ENCODE peak calls at places on chromosomes 12 and 14, in five cellular contexts. One of them, this sample, is unnamed.

GRCh38 chr14:73787760-73788508 is 63.7 kb upstream of the PTGR2 start:
- DNase-seq in HFFc6: no peak
- DNase-seq in endothelial cell of umbilical vein: peak
- DNase-seq in mesothelial cell of epicardium: no peak
- DNase-seq in BJ: no peak
- DNase-seq in this sample: no peak

GRCh38 chr14:70188292-70188607 is 501 bp downstream of the SLC8A3 start:
- DNase-seq in endothelial cell of umbilical vein: peak
- DNase-seq in BJ: no peak
- DNase-seq in HFFc6: no peak
- DNase-seq in mesothelial cell of epicardium: peak
- DNase-seq in this sample: no peak

GRCh38 chr14:92224348-92224954 is 98.5 kb upstream of the SLC24A4 start:
- DNase-seq in mesothelial cell of epicardium: no peak
- DNase-seq in BJ: no peak
- DNase-seq in endothelial cell of umbilical vein: no peak
- DNase-seq in HFFc6: no peak
- DNase-seq in this sample: no peak

GRCh38 chr14:95515523-95516517 is 630 bp downstream of the SYNE3 start:
- DNase-seq in HFFc6: peak
- DNase-seq in mesothelial cell of epicardium: no peak
- DNase-seq in BJ: no peak
- DNase-seq in endothelial cell of umbilical vein: peak
- DNase-seq in this sample: no peak

GRCh38 chr12:130196827-130197226 is 34.6 kb downstream of the FZD10 start:
- DNase-seq in endothelial cell of umbilical vein: no peak
- DNase-seq in HFFc6: no peak
- DNase-seq in mesothelial cell of epicardium: no peak
- DNase-seq in BJ: no peak
- DNase-seq in this sample: peak

GRCh38 chr12:32501835-32502333 is 102.5 kb downstream of the FGD4 start:
- DNase-seq in endothelial cell of umbilical vein: peak
- DNase-seq in HFFc6: peak
- DNase-seq in mesothelial cell of epicardium: no peak
- DNase-seq in BJ: peak
- DNase-seq in this sample: peak

GRCh38 chr14:24597403-24597802 is 12.1 kb downstream of the GZMH start:
- DNase-seq in mesothelial cell of epicardium: no peak
- DNase-seq in BJ: no peak
- DNase-seq in endothelial cell of umbilical vein: no peak
- DNase-seq in HFFc6: no peak
- DNase-seq in this sample: no peak

GRCh38 chr12:65279387-65280112 is 1.1 kb downstream of the MSRB3 start:
- DNase-seq in HFFc6: no peak
- DNase-seq in mesothelial cell of epicardium: no peak
- DNase-seq in BJ: no peak
- DNase-seq in endothelial cell of umbilical vein: peak
- DNase-seq in this sample: no peak

GRCh38 chr14:63901434-63902085 is 48.8 kb downstream of the SYNE2 start:
- DNase-seq in endothelial cell of umbilical vein: no peak
- DNase-seq in mesothelial cell of epicardium: no peak
- DNase-seq in BJ: peak
- DNase-seq in HFFc6: peak
- DNase-seq in this sample: no peak

GRCh38 chr12:5586201-5586600 is 154.3 kb downstream of the NTF3 start:
- DNase-seq in mesothelial cell of epicardium: no peak
- DNase-seq in endothelial cell of umbilical vein: peak
- DNase-seq in HFFc6: peak
- DNase-seq in BJ: no peak
- DNase-seq in this sample: no peak

GRCh38 chr12:55830601-55831406 is 1.4 kb upstream of the DNAJC14 start:
- DNase-seq in mesothelial cell of epicardium: peak
- DNase-seq in HFFc6: peak
- DNase-seq in endothelial cell of umbilical vein: peak
- DNase-seq in BJ: no peak
- DNase-seq in this sample: peak

GRCh38 chr12:123253606-123254459 is 17.8 kb downstream of the CDK2AP1 start:
- DNase-seq in BJ: no peak
- DNase-seq in mesothelial cell of epicardium: no peak
- DNase-seq in HFFc6: no peak
- DNase-seq in endothelial cell of umbilical vein: no peak
- DNase-seq in this sample: no peak

GRCh38 chr12:123384318-123384993 is 524 bp downstream of the KMT5A start:
- DNase-seq in mesothelial cell of epicardium: peak
- DNase-seq in endothelial cell of umbilical vein: peak
- DNase-seq in HFFc6: no peak
- DNase-seq in BJ: no peak
- DNase-seq in this sample: no peak

GRCh38 chr14:68523326-68523610 is 269.6 kb downstream of the ZFP36L1 start:
- DNase-seq in endothelial cell of umbilical vein: no peak
- DNase-seq in BJ: no peak
- DNase-seq in mesothelial cell of epicardium: no peak
- DNase-seq in HFFc6: no peak
- DNase-seq in this sample: no peak

GRCh38 chr14:64762044-64763034 is 58.1 kb downstream of the PLEKHG3 start:
- DNase-seq in endothelial cell of umbilical vein: peak
- DNase-seq in BJ: no peak
- DNase-seq in HFFc6: peak
- DNase-seq in mesothelial cell of epicardium: peak
- DNase-seq in this sample: peak

GRCh38 chr12:123085730-123086487 is 65.0 kb downstream of the PITPNM2 start:
- DNase-seq in BJ: no peak
- DNase-seq in mesothelial cell of epicardium: no peak
- DNase-seq in HFFc6: no peak
- DNase-seq in endothelial cell of umbilical vein: peak
- DNase-seq in this sample: no peak

GRCh38 chr12:32901553-32901952 is 5.0 kb upstream of the PKP2 start:
- DNase-seq in mesothelial cell of epicardium: no peak
- DNase-seq in endothelial cell of umbilical vein: no peak
- DNase-seq in BJ: no peak
- DNase-seq in HFFc6: no peak
- DNase-seq in this sample: no peak

GRCh38 chr14:54275997-54276396 is 120.8 kb upstream of the CDKN3 start:
- DNase-seq in mesothelial cell of epicardium: no peak
- DNase-seq in BJ: no peak
- DNase-seq in HFFc6: no peak
- DNase-seq in endothelial cell of umbilical vein: no peak
- DNase-seq in this sample: no peak

GRCh38 chr14:77324816-77325745 is 4.2 kb downstream of the GSTZ1 start:
- DNase-seq in endothelial cell of umbilical vein: no peak
- DNase-seq in mesothelial cell of epicardium: no peak
- DNase-seq in BJ: no peak
- DNase-seq in HFFc6: no peak
- DNase-seq in this sample: no peak

GRCh38 chr14:94114589-94115067 is 4.1 kb downstream of the IFI27 start:
- DNase-seq in BJ: no peak
- DNase-seq in HFFc6: no peak
- DNase-seq in endothelial cell of umbilical vein: no peak
- DNase-seq in mesothelial cell of epicardium: no peak
- DNase-seq in this sample: peak

GRCh38 chr12:76860301-76860700 is 18.5 kb downstream of the CSRP2 start:
- DNase-seq in mesothelial cell of epicardium: no peak
- DNase-seq in HFFc6: no peak
- DNase-seq in BJ: no peak
- DNase-seq in endothelial cell of umbilical vein: no peak
- DNase-seq in this sample: no peak

GRCh38 chr12:125125271-125125670 is 60.0 kb downstream of the AACS start:
- DNase-seq in BJ: no peak
- DNase-seq in endothelial cell of umbilical vein: no peak
- DNase-seq in HFFc6: no peak
- DNase-seq in mesothelial cell of epicardium: no peak
- DNase-seq in this sample: no peak

GRCh38 chr12:76080017-76080728 is 4.3 kb downstream of the NAP1L1 start:
- DNase-seq in BJ: no peak
- DNase-seq in mesothelial cell of epicardium: no peak
- DNase-seq in HFFc6: peak
- DNase-seq in endothelial cell of umbilical vein: no peak
- DNase-seq in this sample: no peak

GRCh38 chr14:101810897-101811620 is 49.5 kb downstream of the PPP2R5C start:
- DNase-seq in endothelial cell of umbilical vein: peak
- DNase-seq in HFFc6: peak
- DNase-seq in mesothelial cell of epicardium: no peak
- DNase-seq in BJ: no peak
- DNase-seq in this sample: no peak

GRCh38 chr12:102905229-102905628 is 11.8 kb downstream of the PAH start:
- DNase-seq in endothelial cell of umbilical vein: no peak
- DNase-seq in HFFc6: no peak
- DNase-seq in BJ: no peak
- DNase-seq in mesothelial cell of epicardium: no peak
- DNase-seq in this sample: no peak

GRCh38 chr12:102911320-102911719 is 5.7 kb downstream of the PAH start:
- DNase-seq in mesothelial cell of epicardium: no peak
- DNase-seq in endothelial cell of umbilical vein: no peak
- DNase-seq in HFFc6: no peak
- DNase-seq in BJ: no peak
- DNase-seq in this sample: no peak

GRCh38 chr12:102910137-102910536 is 6.9 kb downstream of the PAH start:
- DNase-seq in endothelial cell of umbilical vein: no peak
- DNase-seq in BJ: no peak
- DNase-seq in mesothelial cell of epicardium: no peak
- DNase-seq in HFFc6: no peak
- DNase-seq in this sample: no peak

GRCh38 chr12:102910792-102911191 is 6.3 kb downstream of the PAH start:
- DNase-seq in mesothelial cell of epicardium: no peak
- DNase-seq in BJ: no peak
- DNase-seq in HFFc6: no peak
- DNase-seq in endothelial cell of umbilical vein: no peak
- DNase-seq in this sample: no peak

GRCh38 chr12:102907918-102908317 is 9.1 kb downstream of the PAH start:
- DNase-seq in BJ: no peak
- DNase-seq in HFFc6: no peak
- DNase-seq in mesothelial cell of epicardium: no peak
- DNase-seq in endothelial cell of umbilical vein: no peak
- DNase-seq in this sample: no peak
- TF ChIP-seq CTCF in BJ: no peak
- TF ChIP-seq CTCF in HFFc6: no peak
- TF ChIP-seq CTCF in mesothelial cell of epicardium: no peak
- TF ChIP-seq CTCF in endothelial cell of umbilical vein: no peak
- TF ChIP-seq CTCF in this sample: no peak

DNA sequence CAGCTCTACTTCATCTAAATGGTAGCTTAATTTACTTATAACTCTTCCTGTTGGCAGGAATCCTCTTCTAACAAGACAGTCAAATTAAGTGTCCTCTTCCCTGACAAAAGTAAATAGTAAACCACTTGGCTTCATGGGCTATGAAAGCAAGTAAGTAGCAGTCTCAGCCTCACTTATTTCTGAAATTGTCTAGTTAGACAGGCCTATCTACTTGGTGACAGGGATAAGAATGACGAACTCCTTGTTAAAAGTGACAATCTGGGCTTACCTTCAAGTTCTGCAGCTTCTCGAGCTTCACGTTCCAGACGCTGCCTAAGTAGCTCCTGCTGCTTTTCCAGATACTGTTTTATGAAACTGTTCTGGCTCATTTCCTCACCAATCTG is 4.7 kb downstream of the ACIN1 start:
- DNase-seq in BJ: no peak
- DNase-seq in endothelial cell of umbilical vein: peak
- DNase-seq in mesothelial cell of epicardium: no peak
- DNase-seq in HFFc6: no peak
- DNase-seq in this sample: no peak
- TF ChIP-seq CTCF in BJ: no peak
- TF ChIP-seq CTCF in endothelial cell of umbilical vein: no peak
- TF ChIP-seq CTCF in mesothelial cell of epicardium: no peak
- TF ChIP-seq CTCF in HFFc6: no peak
- TF ChIP-seq CTCF in this sample: no peak

DNA sequence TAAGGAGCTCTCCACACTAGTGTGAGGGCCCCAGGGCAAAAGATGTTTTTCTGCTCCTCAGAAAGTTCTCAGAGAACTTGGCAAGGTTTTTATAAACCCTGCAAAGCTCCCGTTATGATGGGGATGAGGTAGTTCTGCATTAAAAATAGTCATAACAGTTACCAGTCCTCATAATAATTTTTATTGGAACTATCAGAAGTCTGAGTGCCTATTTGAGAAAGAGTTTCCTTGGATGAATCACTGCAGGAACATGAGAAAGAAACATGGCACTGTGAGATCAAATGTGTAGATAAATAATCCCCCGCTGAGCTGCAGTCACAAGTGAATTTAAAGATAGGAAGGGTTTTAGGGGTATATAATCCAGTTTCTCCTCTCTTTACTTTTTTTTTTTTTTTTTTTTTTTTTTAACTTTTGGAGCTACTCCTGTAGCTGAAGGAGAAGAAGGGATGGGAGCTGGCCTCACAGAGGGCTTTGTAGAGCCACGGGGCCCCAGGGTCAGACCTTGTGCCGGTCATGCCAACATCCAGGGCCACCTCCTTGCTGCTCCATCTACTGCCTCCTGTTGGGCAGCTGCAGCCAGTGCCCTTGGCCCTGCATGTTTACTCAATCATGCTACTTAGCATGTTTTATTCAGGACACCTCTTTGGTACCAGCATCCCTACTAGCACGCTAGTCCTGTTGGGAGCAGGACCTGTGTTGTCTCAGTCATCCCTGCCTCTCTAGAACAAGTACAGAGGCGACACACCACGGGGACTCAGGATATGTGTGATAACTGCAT is 39.5 kb downstream of the EVL start:
- DNase-seq in endothelial cell of umbilical vein: peak
- DNase-seq in HFFc6: peak
- DNase-seq in BJ: peak
- DNase-seq in mesothelial cell of epicardium: no peak
- DNase-seq in this sample: no peak
- TF ChIP-seq CTCF in endothelial cell of umbilical vein: no peak
- TF ChIP-seq CTCF in HFFc6: peak
- TF ChIP-seq CTCF in BJ: no peak
- TF ChIP-seq CTCF in mesothelial cell of epicardium: no peak
- TF ChIP-seq CTCF in this sample: peak

GRCh38 chr14:100022772-100023451 is 42.3 kb upstream of the EVL start:
- DNase-seq in HFFc6: no peak
- DNase-seq in endothelial cell of umbilical vein: no peak
- DNase-seq in BJ: no peak
- DNase-seq in mesothelial cell of epicardium: no peak
- DNase-seq in this sample: no peak

GRCh38 chr14:100028990-100029677 is 36.1 kb upstream of the EVL start:
- DNase-seq in endothelial cell of umbilical vein: no peak
- DNase-seq in mesothelial cell of epicardium: no peak
- DNase-seq in HFFc6: no peak
- DNase-seq in BJ: no peak
- DNase-seq in this sample: no peak

GRCh38 chr14:100020623-100021022 is 44.6 kb upstream of the EVL start:
- DNase-seq in HFFc6: no peak
- DNase-seq in BJ: no peak
- DNase-seq in mesothelial cell of epicardium: no peak
- DNase-seq in endothelial cell of umbilical vein: no peak
- DNase-seq in this sample: no peak

GRCh38 chr14:100027771-100028490 is 37.3 kb upstream of the EVL start:
- DNase-seq in mesothelial cell of epicardium: no peak
- DNase-seq in endothelial cell of umbilical vein: no peak
- DNase-seq in HFFc6: no peak
- DNase-seq in BJ: no peak
- DNase-seq in this sample: no peak

DNA sequence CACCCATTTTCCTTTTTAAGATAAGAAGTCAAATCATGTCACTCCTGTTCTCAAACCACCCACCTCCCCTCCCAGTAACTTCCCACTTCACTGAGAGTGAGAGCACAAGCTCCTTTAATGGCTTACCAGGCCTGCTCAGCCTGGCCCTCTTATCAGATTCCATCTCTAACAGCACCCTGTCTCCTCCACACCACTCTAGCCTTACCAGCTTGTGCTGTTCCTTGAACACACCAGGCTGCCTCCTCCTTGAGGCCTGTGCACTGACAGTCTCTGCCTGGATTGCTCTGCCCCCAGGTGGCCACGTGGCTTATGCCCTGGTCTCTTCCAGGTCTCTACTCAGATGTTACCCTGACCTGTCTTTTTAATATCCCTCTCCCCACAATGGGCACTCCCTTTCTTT is 40.1 kb upstream of the EVL start:
- DNase-seq in HFFc6: peak
- DNase-seq in mesothelial cell of epicardium: no peak
- DNase-seq in BJ: no peak
- DNase-seq in endothelial cell of umbilical vein: peak
- DNase-seq in this sample: no peak
- TF ChIP-seq CTCF in HFFc6: peak
- TF ChIP-seq CTCF in mesothelial cell of epicardium: no peak
- TF ChIP-seq CTCF in BJ: peak
- TF ChIP-seq CTCF in endothelial cell of umbilical vein: no peak
- TF ChIP-seq CTCF in this sample: peak

This sample was measured in type B pancreatic cell.